ENCODE peak calls at places on chromosomes 4 and X, in ten cellular contexts. C is lung; G is ovary; Z is fibroblast of lung; R is endodermal cell; U is CD8-positive, alpha-beta T cell; I is heart left ventricle; V is SJSA1; D is mucosa of descending colon; A is uterus. S is an unnamed sample.

GRCh38 chr4:168682898-168683500 is 186.1 kb downstream of the PALLD start:
- DNase-seq in C (no peak), V (no peak), D (no peak), G (no peak), R (no peak), U (no peak), I (no peak), Z (no peak), A (no peak), S (no peak)

GRCh38 chr4:152735302-152735917 is 44.1 kb downstream of the TIGD4 start:
- DNase-seq in D (no peak), C (no peak), V (peak; percentile 11), G (no peak), Z (peak; percentile 47), R (no peak), I (no peak), U (no peak), A (no peak), S (peak; percentile 46)

GRCh38 chrX:96102997-96103396 is 581.6 kb upstream of the DIAPH2 start:
- DNase-seq in R (no peak), U (no peak), A (no peak), V (no peak), G (no peak), I (no peak), Z (peak; percentile 19), D (no peak), C (no peak), S (no peak)

GRCh38 chr4:114964016-114964415 is 149.4 kb downstream of the NDST4 start:
- DNase-seq in U (no peak), G (no peak), A (no peak), I (no peak), D (no peak), C (no peak), R (no peak), V (no peak), Z (no peak), S (no peak)

GRCh38 chr4:13599159-13599558 is 28.4 kb downstream of the BOD1L1 start:
- DNase-seq in C (no peak), U (no peak), A (no peak), Z (no peak), G (no peak), R (peak; percentile 92), V (no peak), D (no peak), I (no peak), S (no peak)

GRCh38 chr4:152696764-152697250 is 17.0 kb upstream of the TMEM154 start:
- DNase-seq in R (no peak), U (peak; percentile 24), D (no peak), G (no peak), C (no peak), V (peak; percentile 34), I (no peak), Z (peak; percentile 66), A (no peak), S (no peak)

GRCh38 chrX:38214551-38214950 is 6.1 kb downstream of the SRPX start:
- DNase-seq in U (no peak), C (no peak), Z (no peak), R (no peak), D (no peak), V (no peak), I (no peak), G (no peak), A (no peak), S (no peak)

GRCh38 chrX:108439961-108440696 is 491 bp downstream of the COL4A5 start:
- DNase-seq in I (peak; percentile 9), R (peak; percentile 70), D (no peak), G (peak; percentile 26), A (peak; percentile 16), U (no peak), C (no peak), V (no peak), Z (no peak), S (peak; percentile 41)

GRCh38 chrX:125651426-125651825 is 331.8 kb downstream of the TEX13C start:
- DNase-seq in Z (no peak), A (no peak), I (no peak), V (no peak), C (no peak), U (no peak), R (no peak), G (no peak), D (no peak), S (no peak)

GRCh38 chrX:70262952-70263567 is 3.1 kb upstream of the P2RY4 start:
- DNase-seq in A (no peak), V (peak; percentile 18), I (peak; percentile 9), R (peak; percentile 90), Z (peak; percentile 49), C (no peak), U (no peak), G (peak; percentile 45), D (peak; percentile 47), S (peak; percentile 62)

GRCh38 chr4:80610845-80611244 is 275.3 kb downstream of the CFAP299 start:
- DNase-seq in A (no peak), U (no peak), Z (peak; percentile 73), D (no peak), I (no peak), G (no peak), R (no peak), C (no peak), V (no peak), S (no peak)

GRCh38 chr4:63717384-63717783 is 691.9 kb downstream of the TECRL start:
- DNase-seq in U (no peak), A (no peak), D (no peak), R (no peak), I (no peak), Z (no peak), G (no peak), V (no peak), C (no peak), S (peak; percentile 11)

GRCh38 chr4:138090145-138090917 is 151.8 kb downstream of the SLC7A11 start:
- DNase-seq in D (no peak), C (peak; percentile 63), U (no peak), G (peak; percentile 23), Z (peak; percentile 88), I (peak; percentile 43), V (peak; percentile 81), R (peak; percentile 79), A (peak; percentile 42), S (peak; percentile 77)

GRCh38 chrX:12954981-12955380 is 19.9 kb upstream of the TMSB4X start:
- DNase-seq in I (no peak), V (no peak), D (no peak), C (no peak), Z (no peak), A (no peak), G (no peak), U (no peak), R (no peak), S (no peak)

GRCh38 chrX:53685711-53686110 is 808 bp downstream of the HUWE1 start:
- DNase-seq in D (no peak), C (no peak), I (no peak), G (no peak), V (no peak), A (no peak), R (no peak), U (no peak), Z (no peak), S (no peak)

GRCh38 chr4:39823193-39823592 is 125.3 kb downstream of the UBE2K start:
- DNase-seq in U (no peak), D (no peak), V (no peak), R (no peak), G (no peak), I (no peak), A (no peak), C (no peak), Z (peak; percentile 88), S (peak; percentile 69)

DNA sequence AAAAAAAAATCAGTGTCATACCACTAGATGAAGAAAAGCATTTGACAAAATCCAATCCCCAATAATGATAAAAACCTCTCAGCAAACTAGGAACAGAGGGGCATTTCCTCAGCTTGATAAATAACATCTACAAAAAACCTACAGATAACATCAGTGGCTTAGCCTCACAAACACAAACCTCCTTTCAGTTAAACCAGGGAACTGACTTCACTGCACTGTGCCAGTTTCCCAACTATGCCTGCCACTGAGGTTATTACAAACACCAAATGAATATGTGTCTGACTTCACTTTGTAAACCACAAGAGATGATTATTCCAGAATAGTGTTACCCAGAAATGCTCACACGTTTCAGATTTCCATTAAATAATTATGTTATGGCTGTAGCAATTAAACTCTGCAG is 15.3 kb downstream of the MTMR8 start:
- DNase-seq in I (no peak), C (no peak), R (no peak), D (no peak), G (no peak), V (no peak), Z (no peak), U (no peak), A (no peak), S (no peak)
- H3K9me3 ChIP-seq in I (no peaks in the 10 kb centered on the region), C (no peaks in the 10 kb centered on the region), R (no peaks in the 10 kb centered on the region), D (peaks cover 10% of the 10 kb centered on the region), G (no peaks in the 10 kb centered on the region), V (no peaks in the 10 kb centered on the region), Z (no peaks in the 10 kb centered on the region), U (peaks cover 4% of the 10 kb centered on the region), A (peaks cover 10% of the 10 kb centered on the region), S (no peaks in the 10 kb centered on the region)

GRCh38 chr4:139917896-139918295 is 236.1 kb downstream of the MAML3 start:
- DNase-seq in I (no peak), C (no peak), R (no peak), V (no peak), A (no peak), U (no peak), D (no peak), Z (no peak), G (no peak), S (no peak)
- H3K4me1 ChIP-seq in I (peaks cover 79% of the 10 kb centered on the region), C (peaks cover 23% of the 10 kb centered on the region), R (peaks cover 18% of the 10 kb centered on the region), V (peaks cover 39% of the 10 kb centered on the region), A (peaks cover 42% of the 10 kb centered on the region), U (no peaks in the 10 kb centered on the region), D (peaks cover 10% of the 10 kb centered on the region), Z (peaks cover 18% of the 10 kb centered on the region), G (peaks cover 36% of the 10 kb centered on the region), S (peaks cover 64% of the 10 kb centered on the region)

GRCh38 chrX:126886997-126887396 is 67.5 kb downstream of the PRR32 start:
- DNase-seq in R (no peak), U (no peak), V (no peak), G (no peak), D (no peak), C (no peak), I (no peak), Z (no peak), A (no peak), S (no peak)
- H3K9me3 ChIP-seq in R (no peaks in the 10 kb centered on the region), U (no peaks in the 10 kb centered on the region), V (no peaks in the 10 kb centered on the region), G (no peaks in the 10 kb centered on the region), D (no peaks in the 10 kb centered on the region), C (no peaks in the 10 kb centered on the region), I (no peaks in the 10 kb centered on the region), Z (no peaks in the 10 kb centered on the region), A (no peaks in the 10 kb centered on the region), S (no peaks in the 10 kb centered on the region)

DNA sequence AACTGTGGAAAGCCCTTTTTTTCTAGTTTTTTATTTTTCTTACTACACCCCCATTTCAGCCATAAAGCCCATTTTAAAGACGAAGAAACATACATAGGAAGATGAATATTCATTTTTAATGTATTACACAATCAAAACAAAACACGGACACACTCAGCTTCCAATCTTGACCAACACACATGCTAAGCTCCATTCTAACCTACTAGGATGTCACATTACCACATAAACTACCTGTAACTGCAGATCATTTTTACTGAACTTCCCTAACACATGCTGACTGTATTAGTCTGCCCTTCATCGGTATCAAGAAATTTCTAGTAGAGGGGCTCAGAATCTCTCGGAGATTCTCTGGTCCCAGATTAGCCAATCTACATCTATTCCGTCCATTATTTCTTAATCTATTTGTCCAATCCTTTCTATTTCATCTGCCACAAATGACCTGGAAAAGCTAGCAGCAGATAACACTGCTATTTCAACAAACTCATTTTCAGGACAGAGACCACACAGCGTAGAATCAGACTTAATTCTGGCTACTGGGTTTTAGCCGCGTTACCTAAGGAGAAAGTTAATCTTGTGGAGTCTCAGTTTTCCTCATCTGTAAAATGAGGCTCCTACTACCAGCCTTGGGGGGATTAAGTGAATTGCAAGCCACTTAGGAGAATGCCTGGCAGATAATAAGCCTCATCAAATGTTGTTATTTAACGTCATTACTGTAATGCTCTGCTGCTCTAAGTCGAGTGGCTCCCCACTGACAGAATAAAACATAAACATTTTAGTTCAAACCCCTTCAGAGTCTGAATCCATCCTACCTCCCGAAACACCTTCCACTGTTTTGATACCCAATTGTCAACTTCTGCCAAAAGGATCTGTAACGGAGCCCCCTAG is 1.6 kb downstream of the CCNI start:
- DNase-seq in I (no peak), C (no peak), R (no peak), Z (no peak), U (no peak), G (no peak), V (no peak), A (no peak), D (no peak), S (no peak)
- H3K4me1 ChIP-seq in I (peaks cover 53% of the 10 kb centered on the region), C (peaks cover 3% of the 10 kb centered on the region), R (peaks cover 8% of the 10 kb centered on the region), Z (peaks cover 6% of the 10 kb centered on the region), U (peaks cover 52% of the 10 kb centered on the region), G (peaks cover 5% of the 10 kb centered on the region), V (peaks cover 25% of the 10 kb centered on the region), A (no peaks in the 10 kb centered on the region), D (peaks cover 24% of the 10 kb centered on the region), S (peaks cover 24% of the 10 kb centered on the region)

S was measured in cardiac muscle cell.